ENCODE peak calls at places on chromosomes 2 and 18, in six cellular contexts. One of them, this sample, is unnamed.
A peak's percentile ranks its signal among the peaks of the same experiment; 100 is the strongest.

GRCh38 chr2:110120171-110121051 is 4.8 kb upstream of the MALL start:
- DNase-seq in endothelial cell of umbilical vein: peak; percentile 44
- DNase-seq in tibial artery: no peak
- DNase-seq in thyroid gland: peak; percentile 42
- DNase-seq in transverse colon: no peak
- DNase-seq in choroid plexus epithelial cell: no peak
- DNase-seq in this sample: no peak

GRCh38 chr18:27604583-27604982 is 419.5 kb upstream of the CHST9 start:
- DNase-seq in endothelial cell of umbilical vein: peak; percentile 4
- DNase-seq in thyroid gland: no peak
- DNase-seq in choroid plexus epithelial cell: peak; percentile 81
- DNase-seq in tibial artery: no peak
- DNase-seq in transverse colon: no peak
- DNase-seq in this sample: no peak

GRCh38 chr2:143581989-143582719 is 452.9 kb downstream of the ARHGAP15 start:
- DNase-seq in tibial artery: no peak
- DNase-seq in thyroid gland: no peak
- DNase-seq in endothelial cell of umbilical vein: no peak
- DNase-seq in choroid plexus epithelial cell: peak; percentile 49
- DNase-seq in transverse colon: no peak
- DNase-seq in this sample: no peak

GRCh38 chr2:10790228-10790973 is 22.2 kb downstream of the PDIA6 start:
- DNase-seq in tibial artery: no peak
- DNase-seq in choroid plexus epithelial cell: no peak
- DNase-seq in transverse colon: peak; percentile 41
- DNase-seq in thyroid gland: no peak
- DNase-seq in endothelial cell of umbilical vein: no peak
- DNase-seq in this sample: no peak

GRCh38 chr2:47905454-47906260 is 641 bp downstream of the FBXO11 start:
- DNase-seq in thyroid gland: peak; percentile 65
- DNase-seq in choroid plexus epithelial cell: peak; percentile 59
- DNase-seq in tibial artery: peak; percentile 40
- DNase-seq in transverse colon: peak; percentile 56
- DNase-seq in endothelial cell of umbilical vein: peak; percentile 55
- DNase-seq in this sample: peak; percentile 65

GRCh38 chr2:41836944-41837343 is 210.9 kb upstream of the PKDCC start:
- DNase-seq in choroid plexus epithelial cell: peak; percentile 67
- DNase-seq in transverse colon: peak; percentile 35
- DNase-seq in tibial artery: no peak
- DNase-seq in endothelial cell of umbilical vein: peak; percentile 43
- DNase-seq in thyroid gland: peak; percentile 30
- DNase-seq in this sample: peak; percentile 51

GRCh38 chr2:60699617-60700016 is 56.5 kb upstream of the PAPOLG start:
- DNase-seq in transverse colon: no peak
- DNase-seq in choroid plexus epithelial cell: no peak
- DNase-seq in endothelial cell of umbilical vein: no peak
- DNase-seq in tibial artery: no peak
- DNase-seq in thyroid gland: no peak
- DNase-seq in this sample: no peak

GRCh38 chr2:121648611-121649401 is 456 bp downstream of the CLASP1 start:
- DNase-seq in thyroid gland: peak; percentile 54
- DNase-seq in choroid plexus epithelial cell: peak; percentile 72
- DNase-seq in endothelial cell of umbilical vein: peak; percentile 64
- DNase-seq in transverse colon: peak; percentile 47
- DNase-seq in tibial artery: peak; percentile 59
- DNase-seq in this sample: peak; percentile 78

GRCh38 chr2:101883860-101884259 is 107.9 kb upstream of the IL1R2 start:
- DNase-seq in thyroid gland: no peak
- DNase-seq in tibial artery: no peak
- DNase-seq in transverse colon: peak; percentile 31
- DNase-seq in endothelial cell of umbilical vein: peak; percentile 54
- DNase-seq in choroid plexus epithelial cell: peak; percentile 87
- DNase-seq in this sample: no peak

GRCh38 chr2:162926501-162926900 is 87.9 kb upstream of the KCNH7 start:
- DNase-seq in tibial artery: no peak
- DNase-seq in endothelial cell of umbilical vein: no peak
- DNase-seq in choroid plexus epithelial cell: peak; percentile 34
- DNase-seq in thyroid gland: no peak
- DNase-seq in transverse colon: no peak
- DNase-seq in this sample: no peak

GRCh38 chr2:239288951-239289481 is 111.8 kb downstream of the HDAC4 start:
- DNase-seq in transverse colon: peak; percentile 9
- DNase-seq in thyroid gland: no peak
- DNase-seq in tibial artery: peak; percentile 22
- DNase-seq in endothelial cell of umbilical vein: no peak
- DNase-seq in choroid plexus epithelial cell: no peak
- DNase-seq in this sample: no peak

GRCh38 chr2:66830881-66831280 is 396.0 kb downstream of the MEIS1 start:
- DNase-seq in choroid plexus epithelial cell: peak; percentile 48
- DNase-seq in endothelial cell of umbilical vein: no peak
- DNase-seq in tibial artery: no peak
- DNase-seq in thyroid gland: no peak
- DNase-seq in transverse colon: no peak
- DNase-seq in this sample: no peak

GRCh38 chr2:169933124-169933711 is 106.0 kb downstream of the UBR3 start:
- DNase-seq in transverse colon: no peak
- DNase-seq in choroid plexus epithelial cell: peak; percentile 75
- DNase-seq in tibial artery: no peak
- DNase-seq in thyroid gland: no peak
- DNase-seq in endothelial cell of umbilical vein: peak; percentile 54
- DNase-seq in this sample: no peak

GRCh38 chr2:47771211-47771610 is 11.7 kb upstream of the MSH6 start:
- DNase-seq in tibial artery: no peak
- DNase-seq in thyroid gland: peak; percentile 13
- DNase-seq in endothelial cell of umbilical vein: peak; percentile 81
- DNase-seq in choroid plexus epithelial cell: peak; percentile 99
- DNase-seq in transverse colon: no peak
- DNase-seq in this sample: peak; percentile 56

GRCh38 chr2:3377279-3377611 is 373 bp downstream of the EIPR1 start:
- DNase-seq in tibial artery: no peak
- DNase-seq in thyroid gland: no peak
- DNase-seq in endothelial cell of umbilical vein: no peak
- DNase-seq in choroid plexus epithelial cell: peak; percentile 45
- DNase-seq in transverse colon: no peak
- DNase-seq in this sample: no peak

GRCh38 chr2:206092297-206092696 is 6.3 kb upstream of the INO80D start:
- DNase-seq in thyroid gland: no peak
- DNase-seq in endothelial cell of umbilical vein: no peak
- DNase-seq in choroid plexus epithelial cell: no peak
- DNase-seq in tibial artery: no peak
- DNase-seq in transverse colon: no peak
- DNase-seq in this sample: no peak

GRCh38 chr18:51195602-51196115 is 1.8 kb downstream of the MEX3C start:
- DNase-seq in thyroid gland: peak; percentile 41
- DNase-seq in choroid plexus epithelial cell: peak; percentile 61
- DNase-seq in endothelial cell of umbilical vein: peak; percentile 80
- DNase-seq in transverse colon: peak; percentile 29
- DNase-seq in tibial artery: no peak
- DNase-seq in this sample: peak; percentile 72

GRCh38 chr2:12684471-12684936 is 32.2 kb upstream of the TRIB2 start:
- DNase-seq in thyroid gland: no peak
- DNase-seq in tibial artery: no peak
- DNase-seq in choroid plexus epithelial cell: peak; percentile 70
- DNase-seq in endothelial cell of umbilical vein: peak; percentile 27
- DNase-seq in transverse colon: no peak
- DNase-seq in this sample: no peak

GRCh38 chr2:29487967-29488550 is 372.8 kb downstream of the CLIP4 start:
- DNase-seq in thyroid gland: no peak
- DNase-seq in endothelial cell of umbilical vein: no peak
- DNase-seq in tibial artery: no peak
- DNase-seq in choroid plexus epithelial cell: peak; percentile 60
- DNase-seq in transverse colon: no peak
- DNase-seq in this sample: no peak

GRCh38 chr2:30601375-30601774 is 154.3 kb downstream of the LCLAT1 start:
- DNase-seq in transverse colon: no peak
- DNase-seq in choroid plexus epithelial cell: peak; percentile 13
- DNase-seq in endothelial cell of umbilical vein: no peak
- DNase-seq in thyroid gland: no peak
- DNase-seq in tibial artery: no peak
- DNase-seq in this sample: no peak

GRCh38 chr2:238439093-238439849 is 12.5 kb downstream of the ASB1 start:
- DNase-seq in thyroid gland: no peak
- DNase-seq in transverse colon: no peak
- DNase-seq in endothelial cell of umbilical vein: peak; percentile 15
- DNase-seq in tibial artery: no peak
- DNase-seq in choroid plexus epithelial cell: peak; percentile 90
- DNase-seq in this sample: peak; percentile 34

GRCh38 chr2:60597346-60597745 is 43.9 kb upstream of the BCL11A start:
- DNase-seq in tibial artery: no peak
- DNase-seq in choroid plexus epithelial cell: no peak
- DNase-seq in thyroid gland: no peak
- DNase-seq in endothelial cell of umbilical vein: no peak
- DNase-seq in transverse colon: no peak
- DNase-seq in this sample: no peak

GRCh38 chr2:237865623-237866041 is 6.2 kb downstream of the RAMP1 start:
- DNase-seq in thyroid gland: no peak
- DNase-seq in tibial artery: no peak
- DNase-seq in choroid plexus epithelial cell: no peak
- DNase-seq in transverse colon: no peak
- DNase-seq in endothelial cell of umbilical vein: no peak
- DNase-seq in this sample: no peak

GRCh38 chr2:45968946-45969584 is 317.6 kb downstream of the PRKCE start:
- DNase-seq in transverse colon: no peak
- DNase-seq in thyroid gland: peak; percentile 46
- DNase-seq in tibial artery: no peak
- DNase-seq in choroid plexus epithelial cell: peak; percentile 58
- DNase-seq in endothelial cell of umbilical vein: no peak
- DNase-seq in this sample: peak; percentile 65

GRCh38 chr2:42567389-42567788 is 1.0 kb upstream of the MTA3 start:
- DNase-seq in thyroid gland: no peak
- DNase-seq in transverse colon: no peak
- DNase-seq in endothelial cell of umbilical vein: no peak
- DNase-seq in choroid plexus epithelial cell: peak; percentile 79
- DNase-seq in tibial artery: no peak
- DNase-seq in this sample: no peak

GRCh38 chr18:7645756-7646155 is 78.6 kb downstream of the PTPRM start:
- DNase-seq in transverse colon: no peak
- DNase-seq in endothelial cell of umbilical vein: peak; percentile 21
- DNase-seq in tibial artery: no peak
- DNase-seq in thyroid gland: peak; percentile 50
- DNase-seq in choroid plexus epithelial cell: no peak
- DNase-seq in this sample: no peak

GRCh38 chr2:199558156-199558555 is 100.4 kb upstream of the SATB2 start:
- DNase-seq in endothelial cell of umbilical vein: no peak
- DNase-seq in tibial artery: no peak
- DNase-seq in thyroid gland: no peak
- DNase-seq in choroid plexus epithelial cell: no peak
- DNase-seq in transverse colon: no peak
- DNase-seq in this sample: no peak

GRCh38 chr2:207055254-207055653 is 110.5 kb downstream of the KLF7 start:
- DNase-seq in thyroid gland: no peak
- DNase-seq in transverse colon: no peak
- DNase-seq in tibial artery: no peak
- DNase-seq in endothelial cell of umbilical vein: no peak
- DNase-seq in choroid plexus epithelial cell: no peak
- DNase-seq in this sample: no peak

GRCh38 chr2:217828336-217828735 is 174.5 kb downstream of the TNS1 start:
- DNase-seq in choroid plexus epithelial cell: no peak
- DNase-seq in tibial artery: no peak
- DNase-seq in transverse colon: no peak
- DNase-seq in endothelial cell of umbilical vein: no peak
- DNase-seq in thyroid gland: peak; percentile 35
- DNase-seq in this sample: no peak

GRCh38 chr18:52722904-52723303 is 382.9 kb downstream of the DCC start:
- DNase-seq in tibial artery: no peak
- DNase-seq in choroid plexus epithelial cell: no peak
- DNase-seq in transverse colon: no peak
- DNase-seq in endothelial cell of umbilical vein: no peak
- DNase-seq in thyroid gland: no peak
- DNase-seq in this sample: no peak

GRCh38 chr2:82538590-82538989 is 1920.5 kb downstream of the SUCLG1 start:
- DNase-seq in endothelial cell of umbilical vein: no peak
- DNase-seq in choroid plexus epithelial cell: no peak
- DNase-seq in thyroid gland: no peak
- DNase-seq in tibial artery: no peak
- DNase-seq in transverse colon: no peak
- DNase-seq in this sample: no peak

GRCh38 chr2:32061973-32062861 is 1.1 kb upstream of the SPAST start:
- DNase-seq in transverse colon: peak; percentile 39
- DNase-seq in choroid plexus epithelial cell: peak; percentile 60
- DNase-seq in tibial artery: peak; percentile 59
- DNase-seq in thyroid gland: peak; percentile 53
- DNase-seq in endothelial cell of umbilical vein: peak; percentile 49
- DNase-seq in this sample: peak; percentile 69

GRCh38 chr2:55230551-55230950 is 1.5 kb downstream of the CLHC1 start:
- DNase-seq in transverse colon: no peak
- DNase-seq in thyroid gland: no peak
- DNase-seq in endothelial cell of umbilical vein: no peak
- DNase-seq in tibial artery: no peak
- DNase-seq in choroid plexus epithelial cell: no peak
- DNase-seq in this sample: no peak
- H3K4me3 ChIP-seq in transverse colon: no peak overlapping the region
- H3K4me3 ChIP-seq in thyroid gland: no peak overlapping the region
- H3K4me3 ChIP-seq in endothelial cell of umbilical vein: no peak overlapping the region
- H3K4me3 ChIP-seq in tibial artery: no peak overlapping the region
- H3K4me3 ChIP-seq in choroid plexus epithelial cell: no peak overlapping the region
- H3K4me3 ChIP-seq in this sample: no peak overlapping the region

GRCh38 chr2:38977047-38977446 is 87.4 kb downstream of the ARHGEF33 start:
- DNase-seq in thyroid gland: no peak
- DNase-seq in endothelial cell of umbilical vein: no peak
- DNase-seq in transverse colon: no peak
- DNase-seq in choroid plexus epithelial cell: no peak
- DNase-seq in tibial artery: no peak
- DNase-seq in this sample: no peak
- H3K4me3 ChIP-seq in thyroid gland: no peak overlapping the region
- H3K4me3 ChIP-seq in endothelial cell of umbilical vein: no peak overlapping the region
- H3K4me3 ChIP-seq in transverse colon: no peak overlapping the region
- H3K4me3 ChIP-seq in choroid plexus epithelial cell: no peak overlapping the region
- H3K4me3 ChIP-seq in tibial artery: no peak overlapping the region
- H3K4me3 ChIP-seq in this sample: no peak overlapping the region

GRCh38 chr18:39939209-39939608 is 2015.8 kb upstream of the PIK3C3 start:
- DNase-seq in transverse colon: no peak
- DNase-seq in thyroid gland: no peak
- DNase-seq in choroid plexus epithelial cell: no peak
- DNase-seq in tibial artery: no peak
- DNase-seq in endothelial cell of umbilical vein: no peak
- DNase-seq in this sample: no peak
- H3K4me3 ChIP-seq in transverse colon: no peak overlapping the region
- H3K4me3 ChIP-seq in thyroid gland: no peak overlapping the region
- H3K4me3 ChIP-seq in choroid plexus epithelial cell: no peak overlapping the region
- H3K4me3 ChIP-seq in tibial artery: no peak overlapping the region
- H3K4me3 ChIP-seq in endothelial cell of umbilical vein: no peak overlapping the region
- H3K4me3 ChIP-seq in this sample: no peak overlapping the region

GRCh38 chr2:125085904-125086303 is 1060.8 kb downstream of the CNTNAP5 start:
- DNase-seq in choroid plexus epithelial cell: no peak
- DNase-seq in tibial artery: no peak
- DNase-seq in transverse colon: no peak
- DNase-seq in thyroid gland: no peak
- DNase-seq in endothelial cell of umbilical vein: no peak
- DNase-seq in this sample: no peak

GRCh38 chr2:125086313-125087184 is 1061.5 kb downstream of the CNTNAP5 start:
- DNase-seq in tibial artery: no peak
- DNase-seq in thyroid gland: no peak
- DNase-seq in choroid plexus epithelial cell: no peak
- DNase-seq in transverse colon: no peak
- DNase-seq in endothelial cell of umbilical vein: no peak
- DNase-seq in this sample: no peak
- H3K4me3 ChIP-seq in tibial artery: no peak overlapping the region
- H3K4me3 ChIP-seq in thyroid gland: no peak overlapping the region
- H3K4me3 ChIP-seq in choroid plexus epithelial cell: no peak overlapping the region
- H3K4me3 ChIP-seq in transverse colon: no peak overlapping the region
- H3K4me3 ChIP-seq in endothelial cell of umbilical vein: no peak overlapping the region
- H3K4me3 ChIP-seq in this sample: no peak overlapping the region